ENCODE peak calls at places on chromosomes 3 and 15, in seven cellular contexts. X is lower leg skin, T is HepG2, O is uterus, H is breast epithelium, L is tibial nerve, R is adrenal gland. I is an unnamed sample.

GRCh38 chr15:65326109-65326508 is 21.6 kb downstream of the RNU5B-1 start:
- DNase-seq in X (no peak), T (no peak), O (peak; percentile 26), H (peak; percentile 32), L (no peak), R (no peak), I (peak; percentile 43)

GRCh38 chr3:124063168-124063909 is 71.4 kb upstream of the ROPN1 start:
- DNase-seq in X (no peak), T (no peak), O (no peak), H (no peak), L (no peak), R (peak; percentile 55), I (no peak)

GRCh38 chr15:80861776-80862175 is 82.6 kb downstream of the CEMIP start:
- DNase-seq in X (no peak), T (no peak), O (peak; percentile 35), H (no peak), L (no peak), R (no peak), I (no peak)

GRCh38 chr15:98330692-98331435 is 317.5 kb upstream of the IGF1R start:
- DNase-seq in X (no peak), T (no peak), O (no peak), H (no peak), L (no peak), R (no peak), I (no peak)

GRCh38 chr3:195124378-195124985 is 146.5 kb downstream of the XXYLT1 start:
- DNase-seq in X (no peak), T (no peak), O (no peak), H (no peak), L (no peak), R (no peak), I (no peak)

GRCh38 chr15:23440596-23440995 is 6.4 kb downstream of the GOLGA6L2 start:
- DNase-seq in X (no peak), T (no peak), O (no peak), H (no peak), L (no peak), R (no peak), I (no peak)

GRCh38 chr3:140128217-140129137 is 193.5 kb downstream of the CLSTN2 start:
- DNase-seq in X (no peak), T (peak; percentile 25), O (no peak), H (no peak), L (no peak), R (peak; percentile 26), I (peak; percentile 60)

GRCh38 chr3:143121240-143122088 is 1.9 kb downstream of the CHST2 start:
- DNase-seq in X (no peak), T (no peak), O (peak; percentile 16), H (no peak), L (no peak), R (peak; percentile 27), I (peak; percentile 62)

GRCh38 chr3:100256724-100257123 is 4.1 kb upstream of the TBC1D23 start:
- DNase-seq in X (no peak), T (no peak), O (no peak), H (no peak), L (no peak), R (no peak), I (no peak)

GRCh38 chr3:122084795-122085194 is 29.6 kb downstream of the CD86 start:
- DNase-seq in X (no peak), T (no peak), O (no peak), H (no peak), L (no peak), R (no peak), I (no peak)

GRCh38 chr15:75573001-75573400 is 6.1 kb downstream of the PTPN9 start:
- DNase-seq in X (no peak), T (no peak), O (no peak), H (no peak), L (no peak), R (no peak), I (no peak)

GRCh38 chr3:37282996-37283395 is 108.6 kb upstream of the LRRFIP2 start:
- DNase-seq in X (no peak), T (no peak), O (no peak), H (no peak), L (no peak), R (no peak), I (no peak)

GRCh38 chr15:70323111-70323851 is 225.6 kb upstream of the TLE3 start:
- DNase-seq in X (peak; percentile 57), T (no peak), O (peak; percentile 90), H (peak; percentile 55), L (peak; percentile 74), R (no peak), I (peak; percentile 64)

GRCh38 chr3:146342971-146343370 is 92.1 kb upstream of the PLSCR4 start:
- DNase-seq in X (no peak), T (no peak), O (no peak), H (no peak), L (no peak), R (no peak), I (no peak)

GRCh38 chr3:136237961-136238649 is 12.0 kb upstream of the PCCB start:
- DNase-seq in X (no peak), T (peak; percentile 72), O (no peak), H (no peak), L (no peak), R (no peak), I (no peak)

GRCh38 chr3:127484601-127485388 is 105.7 kb downstream of the TPRA1 start:
- DNase-seq in X (no peak), T (no peak), O (no peak), H (no peak), L (no peak), R (no peak), I (no peak)

GRCh38 chr3:192194081-192194480 is 533.3 kb downstream of the FGF12 start:
- DNase-seq in X (no peak), T (no peak), O (no peak), H (no peak), L (no peak), R (no peak), I (no peak)

GRCh38 chr3:181695661-181696491 is 15.8 kb upstream of the SOX2 start:
- DNase-seq in X (no peak), T (no peak), O (no peak), H (no peak), L (no peak), R (no peak), I (peak; percentile 56)

GRCh38 chr3:39454818-39455217 is 12.7 kb upstream of the MOBP start:
- DNase-seq in X (no peak), T (no peak), O (no peak), H (no peak), L (no peak), R (no peak), I (no peak)

GRCh38 chr3:132870596-132870995 is 148.4 kb upstream of the NPHP3 start:
- DNase-seq in X (no peak), T (no peak), O (no peak), H (no peak), L (no peak), R (no peak), I (no peak)

GRCh38 chr3:150495563-150496168 is 50.6 kb downstream of the SERP1 start:
- DNase-seq in X (no peak), T (peak; percentile 32), O (no peak), H (no peak), L (peak; percentile 73), R (no peak), I (no peak)

GRCh38 chr15:100873029-100873677 is 6.5 kb upstream of the ALDH1A3 start:
- DNase-seq in X (peak; percentile 83), T (peak; percentile 70), O (peak; percentile 61), H (peak; percentile 78), L (peak; percentile 97), R (peak; percentile 66), I (peak; percentile 87)

GRCh38 chr15:68252925-68253534 is 23.5 kb upstream of the CLN6 start:
- DNase-seq in X (no peak), T (peak; percentile 72), O (no peak), H (no peak), L (peak; percentile 81), R (no peak), I (peak; percentile 71)

GRCh38 chr15:70702584-70702983 is 60.8 kb downstream of the UACA start:
- DNase-seq in X (no peak), T (no peak), O (no peak), H (no peak), L (no peak), R (no peak), I (no peak)

GRCh38 chr3:43363621-43364266 is 77.4 kb downstream of the SNRK start:
- DNase-seq in X (no peak), T (no peak), O (peak; percentile 64), H (no peak), L (no peak), R (no peak), I (peak; percentile 46)

GRCh38 chr3:156382458-156383346 is 172.2 kb downstream of the SSR3 start:
- DNase-seq in X (no peak), T (peak; percentile 24), O (no peak), H (no peak), L (no peak), R (no peak), I (peak; percentile 34)

GRCh38 chr15:25694823-25695312 is 168.3 kb downstream of the ATP10A start:
- DNase-seq in X (no peak), T (no peak), O (peak; percentile 7), H (no peak), L (no peak), R (no peak), I (no peak)

GRCh38 chr3:27666277-27666676 is 55.8 kb downstream of the EOMES start:
- DNase-seq in X (no peak), T (no peak), O (no peak), H (no peak), L (no peak), R (no peak), I (no peak)

GRCh38 chr15:37653018-37653417 is 281.4 kb upstream of the TMCO5A start:
- DNase-seq in X (no peak), T (no peak), O (no peak), H (no peak), L (no peak), R (no peak), I (no peak)

DNA sequence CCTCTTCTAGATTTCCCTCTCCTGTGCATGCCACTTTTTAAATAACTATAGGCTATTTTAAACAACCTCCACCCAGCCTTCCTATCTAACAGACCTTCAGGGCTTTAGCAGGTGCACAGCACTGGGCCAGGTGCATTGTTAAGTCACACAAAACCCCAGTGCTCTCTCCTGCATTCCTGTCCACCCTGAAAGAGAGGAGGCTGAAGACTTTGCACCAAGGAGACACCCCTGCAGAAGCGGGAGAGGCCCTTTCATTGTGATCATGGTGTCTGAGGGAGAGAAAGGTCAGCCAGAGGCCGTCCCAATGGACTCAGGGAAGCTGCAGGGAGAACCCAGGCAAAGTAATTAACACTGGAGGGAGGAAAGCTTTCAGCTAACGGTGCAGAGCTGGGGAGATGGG is 5.2 kb downstream of the LRIG1 start:
- DNase-seq in X (no peak), T (no peak), O (no peak), H (no peak), L (no peak), R (no peak), I (no peak)
- H3K4me3 ChIP-seq in X (no peak overlapping the region), T (no peak overlapping the region), O (no peak overlapping the region), H (no peak overlapping the region), L (no peak overlapping the region), R (no peak overlapping the region), I (no peak overlapping the region)

GRCh38 chr3:171364500-171364899 is 95.7 kb downstream of the TNIK start:
- DNase-seq in X (no peak), T (no peak), O (no peak), H (no peak), L (no peak), R (no peak), I (no peak)
- TF ChIP-seq POLR2A in X (no peak), T (no peak), O (no peak), H (no peak), L (no peak), R (no peak), I (no peak)

GRCh38 chr3:58463181-58463941 is 28.5 kb upstream of the KCTD6 start:
- DNase-seq in X (peak; percentile 57), T (peak; percentile 70), O (peak; percentile 60), H (peak; percentile 72), L (peak; percentile 57), R (peak; percentile 71), I (peak; percentile 75)
- H3K4me3 ChIP-seq in X (no peak overlapping the region), T (peak overlapping the region; percentile 44), O (peak overlapping the region; percentile 3), H (peak overlapping the region; percentile 33), L (no peak overlapping the region), R (peak overlapping the region; percentile 10), I (no peak overlapping the region)

GRCh38 chr3:12832350-12833225 is 8.8 kb downstream of the RPL32 start:
- DNase-seq in X (no peak), T (no peak), O (no peak), H (no peak), L (no peak), R (no peak), I (no peak)
- TF ChIP-seq POLR2A in X (no peak), T (no peak), O (no peak), H (no peak), L (no peak), R (no peak), I (no peak)